ENCODE peak calls at places on chromosomes 1 and 21, in four cellular contexts. One of them, this sample, is unnamed.

GRCh38 chr1:62530516-62531154 is 66.7 kb upstream of the ANGPTL3 start:
- DNase-seq in HL-60: no peak
- DNase-seq in GM12878: no peak
- DNase-seq in K562: peak
- DNase-seq in this sample: no peak

GRCh38 chr1:221839794-221840395 is 98.0 kb upstream of the DUSP10 start:
- DNase-seq in K562: no peak
- DNase-seq in HL-60: no peak
- DNase-seq in GM12878: peak
- DNase-seq in this sample: no peak

GRCh38 chr1:41479808-41480160 is 4.7 kb downstream of the EDN2 start:
- DNase-seq in GM12878: no peak
- DNase-seq in HL-60: no peak
- DNase-seq in K562: no peak
- DNase-seq in this sample: no peak

GRCh38 chr1:16474166-16474800 is 33.8 kb downstream of the NECAP2 start:
- DNase-seq in GM12878: no peak
- DNase-seq in HL-60: no peak
- DNase-seq in K562: no peak
- DNase-seq in this sample: no peak

GRCh38 chr21:45417256-45417950 is 12.4 kb downstream of the COL18A1 start:
- DNase-seq in HL-60: no peak
- DNase-seq in K562: no peak
- DNase-seq in GM12878: no peak
- DNase-seq in this sample: no peak

GRCh38 chr1:37673920-37674319 is 18.4 kb upstream of the CDCA8 start:
- DNase-seq in GM12878: no peak
- DNase-seq in HL-60: no peak
- DNase-seq in K562: peak
- DNase-seq in this sample: no peak

GRCh38 chr1:17579951-17580939 is 40.7 kb downstream of the ARHGEF10L start:
- DNase-seq in GM12878: no peak
- DNase-seq in K562: no peak
- DNase-seq in HL-60: no peak
- DNase-seq in this sample: no peak

GRCh38 chr1:92791487-92792058 is 6.7 kb upstream of the EVI5 start:
- DNase-seq in K562: peak
- DNase-seq in HL-60: no peak
- DNase-seq in GM12878: no peak
- DNase-seq in this sample: no peak

GRCh38 chr1:236861560-236862230 is 66.6 kb downstream of the MTR start:
- DNase-seq in HL-60: no peak
- DNase-seq in K562: no peak
- DNase-seq in GM12878: no peak
- DNase-seq in this sample: no peak

GRCh38 chr1:83905315-83905907 is 93.5 kb downstream of the TTLL7 start:
- DNase-seq in GM12878: no peak
- DNase-seq in HL-60: no peak
- DNase-seq in K562: peak
- DNase-seq in this sample: peak

GRCh38 chr1:240803151-240803550 is 191.2 kb upstream of the GREM2 start:
- DNase-seq in K562: no peak
- DNase-seq in HL-60: no peak
- DNase-seq in GM12878: no peak
- DNase-seq in this sample: no peak

GRCh38 chr1:108041360-108042143 is 76.6 kb upstream of the VAV3 start:
- DNase-seq in GM12878: no peak
- DNase-seq in K562: no peak
- DNase-seq in HL-60: no peak
- DNase-seq in this sample: no peak
- TF ChIP-seq POLR2AphosphoS5 in GM12878: no peak
- TF ChIP-seq POLR2AphosphoS5 in K562: no peak
- TF ChIP-seq POLR2AphosphoS5 in HL-60: no peak
- TF ChIP-seq POLR2AphosphoS5 in this sample: no peak

GRCh38 chr1:163535807-163536206 is 214.1 kb downstream of the NUF2 start:
- DNase-seq in HL-60: no peak
- DNase-seq in GM12878: no peak
- DNase-seq in K562: peak
- DNase-seq in this sample: no peak
- TF ChIP-seq SPI1 in HL-60: no peak
- TF ChIP-seq SPI1 in GM12878: no peak
- TF ChIP-seq SPI1 in K562: no peak
- TF ChIP-seq SPI1 in this sample: no peak

DNA sequence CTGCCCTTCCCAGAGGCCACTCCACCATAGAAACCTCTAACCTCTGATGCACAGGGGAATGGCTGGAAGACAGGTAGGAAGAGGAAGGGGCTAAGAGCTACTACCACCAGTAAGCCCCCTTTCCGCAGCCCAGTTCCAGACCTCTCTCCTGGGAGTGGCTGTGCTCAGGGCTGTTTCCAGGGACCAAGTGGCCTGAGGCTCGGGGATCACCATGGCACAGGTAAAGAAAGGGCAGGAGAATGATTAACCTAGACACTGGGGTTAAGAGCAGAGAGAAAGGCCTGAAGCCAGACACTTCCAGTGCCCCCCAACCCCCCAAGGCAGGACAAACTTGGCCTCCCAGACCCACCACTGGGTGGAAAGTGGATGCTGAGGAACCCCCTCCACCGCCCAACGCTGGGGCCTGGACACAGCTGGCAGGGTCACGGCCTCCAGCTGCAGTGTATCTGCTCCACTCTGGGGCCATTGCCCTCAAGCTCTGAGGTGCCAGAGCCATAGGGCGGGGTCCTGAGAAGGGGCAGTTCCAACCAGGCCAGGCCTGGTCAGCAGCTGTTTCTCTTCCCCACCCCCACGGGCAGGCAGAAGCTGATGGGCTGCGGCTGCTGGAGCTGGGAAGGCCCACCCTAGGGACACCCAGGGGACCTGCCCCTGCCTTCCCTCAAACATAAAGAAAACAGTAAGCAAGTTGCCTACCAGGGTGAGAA is 2.7 kb downstream of the TAGLN2 start:
- DNase-seq in K562: peak
- DNase-seq in GM12878: no peak
- DNase-seq in HL-60: no peak
- DNase-seq in this sample: no peak
- TF ChIP-seq POLR2AphosphoS5 in K562: no peak
- TF ChIP-seq POLR2AphosphoS5 in GM12878: peak
- TF ChIP-seq POLR2AphosphoS5 in HL-60: no peak
- TF ChIP-seq POLR2AphosphoS5 in this sample: no peak

GRCh38 chr1:169696273-169697100 is 14.9 kb downstream of the SELL start:
- DNase-seq in K562: no peak
- DNase-seq in GM12878: no peak
- DNase-seq in HL-60: peak
- DNase-seq in this sample: no peak
- TF ChIP-seq SPI1 in K562: no peak
- TF ChIP-seq SPI1 in GM12878: peak
- TF ChIP-seq SPI1 in HL-60: peak
- TF ChIP-seq SPI1 in this sample: peak

DNA sequence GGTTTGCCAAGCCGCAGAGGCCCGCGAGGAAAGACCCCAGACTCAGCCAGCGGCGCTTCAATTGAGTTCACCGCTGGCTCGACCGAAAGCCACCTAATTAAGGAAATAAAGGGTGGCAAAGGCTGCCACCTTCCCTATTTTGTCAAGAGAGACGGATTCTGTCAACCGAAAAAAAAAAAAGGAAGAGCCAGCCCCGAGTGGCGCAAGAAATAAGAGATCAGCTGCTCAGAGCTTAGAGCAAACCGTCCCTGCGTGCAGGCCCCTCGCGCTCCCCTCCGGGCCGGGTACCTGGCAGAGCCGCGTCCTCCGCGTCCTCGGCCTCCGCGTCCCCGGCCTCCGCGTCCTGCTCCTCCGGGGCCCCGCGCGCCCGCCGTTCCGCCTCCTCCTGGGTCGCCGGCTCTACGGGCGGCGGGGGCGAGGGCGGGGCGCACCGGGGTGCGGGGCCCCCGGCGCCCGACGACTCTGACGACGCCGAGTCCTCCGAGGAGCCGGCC is 989 bp downstream of the CCSAP start:
- DNase-seq in GM12878: no peak
- DNase-seq in K562: no peak
- DNase-seq in HL-60: peak
- DNase-seq in this sample: no peak
- TF ChIP-seq POLR2AphosphoS5 in GM12878: no peak
- TF ChIP-seq POLR2AphosphoS5 in K562: no peak
- TF ChIP-seq POLR2AphosphoS5 in HL-60: peak
- TF ChIP-seq POLR2AphosphoS5 in this sample: no peak

GRCh38 chr1:233061265-233061664 is 110.9 kb downstream of the NTPCR start:
- DNase-seq in HL-60: no peak
- DNase-seq in GM12878: no peak
- DNase-seq in K562: no peak
- DNase-seq in this sample: no peak
- TF ChIP-seq SPI1 in HL-60: no peak
- TF ChIP-seq SPI1 in GM12878: no peak
- TF ChIP-seq SPI1 in K562: no peak
- TF ChIP-seq SPI1 in this sample: no peak